ENCODE peak calls at places on chromosomes 12 and 14, in four cellular contexts. I is CD4-positive, CD25-positive, alpha-beta regulatory T cell; Y is H7; E is left ventricle myocardium superior. U is an unnamed sample.

GRCh38 chr14:67759916-67760315 is 56.5 kb downstream of the ZFYVE26 start:
- DNase-seq in E (no peak), I (no peak), Y (no peak), U (no peak)

GRCh38 chr14:48936352-48936751 is 649.8 kb downstream of the RPS29 start:
- DNase-seq in E (no peak), I (no peak), Y (no peak), U (no peak)

GRCh38 chr14:34203271-34203722 is 252.4 kb upstream of the EGLN3 start:
- DNase-seq in Y (no peak), E (no peak), I (no peak), U (no peak)

GRCh38 chr14:101557321-101557695 is 4.0 kb upstream of the DIO3 start:
- DNase-seq in I (no peak), E (no peak), Y (no peak), U (no peak)

GRCh38 chr14:101022916-101023435 is 119.5 kb upstream of the RTL1 start:
- DNase-seq in Y (no peak), I (no peak), E (peak; percentile 17), U (no peak)

GRCh38 chr12:121711925-121712461 is 559 bp upstream of the TMEM120B start:
- DNase-seq in E (peak; percentile 60), Y (no peak), I (no peak), U (no peak)

GRCh38 chr12:11763760-11764520 is 114.5 kb downstream of the ETV6 start:
- DNase-seq in I (no peak), E (no peak), Y (no peak), U (no peak)

GRCh38 chr12:112645586-112645985 is 146.0 kb upstream of the RPH3A start:
- DNase-seq in Y (no peak), I (no peak), E (no peak), U (no peak)

GRCh38 chr12:52356762-52357580 is 10.3 kb downstream of the KRT85 start:
- DNase-seq in Y (no peak), I (no peak), E (no peak), U (no peak)

GRCh38 chr12:94980577-94980976 is 22.9 kb downstream of the NDUFA12 start:
- DNase-seq in I (no peak), E (no peak), Y (no peak), U (no peak)

GRCh38 chr14:51341338-51341737 is 101.3 kb downstream of the TMX1 start:
- DNase-seq in I (no peak), Y (no peak), E (no peak), U (no peak)

GRCh38 chr12:40224439-40225291 is at the start of gene LRRK2:
- DNase-seq in I (peak; percentile 4), Y (peak; percentile 60), E (peak; percentile 92), U (peak; percentile 62)

GRCh38 chr14:100621806-100622205 is 34.6 kb upstream of the BEGAIN start:
- DNase-seq in I (no peak), E (no peak), Y (peak; percentile 86), U (no peak)

GRCh38 chr14:26925876-26926584 is 328.2 kb upstream of the NOVA1 start:
- DNase-seq in Y (no peak), I (no peak), E (no peak), U (no peak)

U was measured in H9.